ENCODE peak calls at places on chromosome 22, in seven cellular contexts. N is SK-N-SH, X is H1, R is GM12891, Y is K562, D is HepG2, J is GM12878. G is an unnamed sample.

GRCh38 chr22:36867695-36868094 is 6.9 kb downstream of the NCF4 start:
- DNase-seq in X (no peak), N (no peak), D (no peak), J (no peak), Y (no peak), R (no peak), G (no peak)

GRCh38 chr22:47795477-47796127 is 1033.2 kb downstream of the TBC1D22A start:
- DNase-seq in X (no peak), Y (no peak), J (no peak), R (no peak), D (no peak), N (no peak), G (no peak)

GRCh38 chr22:21936151-21936778 is 16.4 kb downstream of the PPM1F start:
- DNase-seq in J (no peak), X (no peak), D (no peak), Y (no peak), R (no peak), N (no peak), G (no peak)

GRCh38 chr22:45007247-45007945 is 2.4 kb downstream of the PHF21B start:
- DNase-seq in X (no peak), R (no peak), N (peak), D (no peak), Y (peak), J (no peak), G (no peak)

GRCh38 chr22:28094831-28095230 is 175.8 kb upstream of the PITPNB start:
- DNase-seq in N (no peak), Y (no peak), J (no peak), D (no peak), X (no peak), R (no peak), G (no peak)

GRCh38 chr22:23212061-23213030 is 32.0 kb downstream of the BCR start:
- DNase-seq in R (no peak), Y (peak), D (no peak), X (no peak), J (no peak), N (no peak), G (no peak)

GRCh38 chr22:31947296-31947695 is 3.0 kb downstream of the YWHAH start:
- DNase-seq in R (no peak), N (no peak), X (no peak), J (no peak), D (peak), Y (no peak), G (no peak)

GRCh38 chr22:36579441-36579840 is 50.5 kb upstream of the EIF3D start:
- DNase-seq in Y (no peak), J (no peak), R (no peak), D (no peak), X (no peak), N (no peak), G (no peak)

GRCh38 chr22:41028841-41029240 is 63.6 kb upstream of the EP300 start:
- DNase-seq in D (peak), Y (no peak), R (no peak), N (no peak), J (no peak), X (no peak), G (no peak)

GRCh38 chr22:17726561-17727243 is 47.6 kb downstream of the BID start:
- DNase-seq in D (no peak), X (no peak), N (no peak), J (no peak), R (no peak), Y (no peak), G (no peak)

GRCh38 chr22:27509132-27509920 is 292.2 kb downstream of the MN1 start:
- DNase-seq in D (no peak), Y (no peak), J (no peak), X (no peak), R (no peak), N (no peak), G (no peak)

GRCh38 chr22:31983911-31984661 is 39.8 kb downstream of the YWHAH start:
- DNase-seq in D (no peak), N (no peak), X (no peak), J (no peak), R (no peak), Y (no peak), G (no peak)

GRCh38 chr22:45533731-45534130 is 31.0 kb downstream of the FBLN1 start:
- DNase-seq in N (no peak), D (no peak), X (no peak), R (no peak), J (no peak), Y (no peak), G (no peak)

GRCh38 chr22:33272866-33273265 is 214.7 kb upstream of the SYN3 start:
- DNase-seq in D (no peak), R (no peak), Y (no peak), J (peak), N (no peak), X (no peak), G (no peak)

GRCh38 chr22:23787910-23788309 is 1.1 kb downstream of the SMARCB1 start:
- DNase-seq in Y (no peak), J (no peak), R (no peak), X (no peak), D (no peak), N (no peak), G (no peak)

GRCh38 chr22:30425327-30425615 is 297 bp upstream of the MTFP1 start:
- DNase-seq in N (no peak), X (no peak), J (no peak), D (no peak), R (no peak), Y (no peak), G (no peak)

GRCh38 chr22:22691055-22691454 is 46.6 kb downstream of the GGTLC2 start:
- DNase-seq in D (no peak), Y (no peak), X (no peak), R (no peak), N (no peak), J (no peak), G (no peak)

GRCh38 chr22:43831561-43832392 is 19.7 kb upstream of the EFCAB6 start:
- DNase-seq in R (no peak), N (no peak), Y (no peak), X (no peak), D (no peak), J (no peak), G (no peak)

GRCh38 chr22:41587347-41587723 is 2.3 kb downstream of the PMM1 start:
- DNase-seq in R (no peak), D (no peak), X (no peak), Y (no peak), N (no peak), J (no peak), G (no peak)

GRCh38 chr22:37604875-37605274 is 3.8 kb upstream of the GGA1 start:
- DNase-seq in N (no peak), D (no peak), R (no peak), X (no peak), Y (no peak), J (no peak), G (no peak)

GRCh38 chr22:42947211-42947990 is 67.5 kb downstream of the PACSIN2 start:
- DNase-seq in X (no peak), R (no peak), J (no peak), D (peak), Y (no peak), N (no peak), G (no peak)

GRCh38 chr22:47294222-47294532 is 531.7 kb downstream of the TBC1D22A start:
- DNase-seq in N (no peak), X (no peak), Y (no peak), J (no peak), R (no peak), D (no peak), G (no peak)

GRCh38 chr22:32979606-32980005 is 78.6 kb downstream of the SYN3 start:
- DNase-seq in Y (no peak), X (no peak), D (peak), N (no peak), R (no peak), J (no peak), G (no peak)

GRCh38 chr22:48227341-48228018 is 1465.0 kb downstream of the TBC1D22A start:
- DNase-seq in D (no peak), J (no peak), R (no peak), Y (no peak), X (no peak), N (no peak), G (no peak)

GRCh38 chr22:17772249-17772962 is 1.9 kb downstream of the BID start:
- DNase-seq in R (no peak), J (no peak), X (no peak), D (no peak), N (peak), Y (no peak), G (no peak)

GRCh38 chr22:22771696-22772377 is 115.8 kb upstream of the IGLL5 start:
- DNase-seq in R (no peak), Y (no peak), X (no peak), D (no peak), N (no peak), J (no peak), G (no peak)

GRCh38 chr22:31538815-31539214 is 42.5 kb downstream of the SFI1 start:
- DNase-seq in J (peak), X (no peak), N (no peak), Y (no peak), D (no peak), R (no peak), G (no peak)

GRCh38 chr22:32644252-32645100 is 157.0 kb upstream of the TIMP3 start:
- DNase-seq in N (no peak), D (peak), X (no peak), R (no peak), J (no peak), Y (no peak), G (no peak)

GRCh38 chr22:30918761-30919160 is 49.8 kb downstream of the MORC2 start:
- DNase-seq in Y (no peak), X (no peak), D (no peak), J (no peak), R (no peak), N (no peak), G (no peak)

GRCh38 chr22:46142548-46143490 is 7.5 kb upstream of the PPARA start:
- DNase-seq in D (no peak), J (no peak), X (no peak), R (no peak), N (no peak), Y (no peak), G (no peak)

GRCh38 chr22:35930933-35931332 is 97.7 kb downstream of the RBFOX2 start:
- DNase-seq in Y (peak), X (no peak), N (peak), D (peak), R (peak), J (peak), G (no peak)

GRCh38 chr22:26066534-26066933 is 102.7 kb upstream of the SEZ6L start:
- DNase-seq in X (peak), D (no peak), J (no peak), N (no peak), R (no peak), Y (no peak), G (no peak)
- TF ChIP-seq TAF1 in X (no peak), D (no peak), J (no peak), N (no peak), R (no peak), Y (no peak), G (no peak)

GRCh38 chr22:25511725-25512124 is 52.8 kb upstream of the GRK3 start:
- DNase-seq in N (no peak), J (no peak), R (no peak), X (no peak), D (no peak), Y (no peak), G (no peak)

GRCh38 chr22:25508161-25508560 is 56.3 kb upstream of the GRK3 start:
- DNase-seq in Y (no peak), N (no peak), D (no peak), R (no peak), X (peak), J (no peak), G (no peak)

GRCh38 chr22:25510926-25511325 is 53.5 kb upstream of the GRK3 start:
- DNase-seq in D (no peak), X (no peak), N (no peak), Y (no peak), J (no peak), R (no peak), G (no peak)

GRCh38 chr22:25508761-25509321 is 55.6 kb upstream of the GRK3 start:
- DNase-seq in J (no peak), R (no peak), N (no peak), Y (no peak), X (no peak), D (no peak), G (no peak)

GRCh38 chr22:25509391-25509791 is 55.1 kb upstream of the GRK3 start:
- DNase-seq in Y (no peak), R (no peak), D (no peak), J (no peak), X (no peak), N (no peak), G (no peak)
- TF ChIP-seq TAF1 in Y (no peak), R (no peak), D (no peak), J (no peak), X (no peak), N (no peak), G (no peak)

GRCh38 chr22:49349181-49349835 is 478.4 kb downstream of the BRD1 start:
- DNase-seq in N (no peak), D (no peak), J (no peak), X (no peak), R (no peak), Y (no peak), G (no peak)

GRCh38 chr22:49347376-49347775 is 480.3 kb downstream of the BRD1 start:
- DNase-seq in X (no peak), N (no peak), D (no peak), Y (no peak), R (no peak), J (no peak), G (no peak)

GRCh38 chr22:49344196-49344595 is 483.5 kb downstream of the BRD1 start:
- DNase-seq in D (no peak), R (no peak), Y (no peak), X (no peak), N (no peak), J (no peak), G (no peak)

GRCh38 chr22:49348631-49349030 is 479.0 kb downstream of the BRD1 start:
- DNase-seq in J (no peak), X (no peak), D (no peak), N (no peak), Y (no peak), R (no peak), G (no peak)

GRCh38 chr22:49345896-49346295 is 481.8 kb downstream of the BRD1 start:
- DNase-seq in R (no peak), J (no peak), N (no peak), D (no peak), X (no peak), Y (no peak), G (no peak)
- TF ChIP-seq TAF1 in R (no peak), J (no peak), N (no peak), D (no peak), X (no peak), Y (no peak), G (no peak)

DNA sequence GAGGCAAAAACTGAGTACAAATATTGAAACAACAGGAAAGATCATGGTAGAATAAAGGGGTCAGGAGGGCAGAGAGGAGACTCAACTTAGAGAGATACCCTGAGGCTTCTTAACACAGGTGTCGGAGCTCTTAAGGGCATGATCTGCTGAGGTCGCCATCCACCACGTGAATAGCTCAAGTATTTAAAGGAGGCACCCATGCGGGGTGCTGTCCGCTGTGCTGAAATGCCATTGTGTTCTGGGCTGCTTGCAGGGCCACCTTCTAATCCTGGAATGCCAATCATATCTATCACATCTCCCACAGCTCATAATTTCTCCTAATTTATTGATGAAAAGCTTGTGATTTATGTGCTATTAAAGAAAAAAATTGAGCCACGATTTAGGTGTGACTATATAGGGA is 90.2 kb downstream of the SEZ6L start:
- DNase-seq in N (no peak), D (peak), X (peak), R (no peak), J (no peak), Y (no peak), G (no peak)
- TF ChIP-seq TAF1 in N (no peak), D (no peak), X (no peak), R (no peak), J (no peak), Y (no peak), G (no peak)

GRCh38 chr22:38755911-38756532 is at the start of gene SUN2:
- DNase-seq in R (peak), N (peak), X (no peak), Y (peak), J (peak), D (peak), G (peak)

GRCh38 chr22:38753894-38754246 is 1.9 kb downstream of the SUN2 start:
- DNase-seq in Y (no peak), R (no peak), N (no peak), X (no peak), J (no peak), D (peak), G (no peak)

GRCh38 chr22:38755155-38755910 is 465 bp downstream of the SUN2 start:
- DNase-seq in J (no peak), N (peak), Y (peak), X (no peak), R (no peak), D (peak), G (peak)

GRCh38 chr22:38756631-38757463 is 1.0 kb upstream of the SUN2 start:
- DNase-seq in Y (no peak), J (no peak), N (no peak), X (no peak), D (no peak), R (no peak), G (no peak)

GRCh38 chr22:38754247-38755154 is 1.3 kb downstream of the SUN2 start:
- DNase-seq in Y (no peak), J (no peak), D (peak), X (no peak), N (no peak), R (no peak), G (no peak)
- TF ChIP-seq TAF1 in Y (no peak), J (no peak), D (no peak), X (no peak), N (no peak), R (no peak), G (no peak)

DNA sequence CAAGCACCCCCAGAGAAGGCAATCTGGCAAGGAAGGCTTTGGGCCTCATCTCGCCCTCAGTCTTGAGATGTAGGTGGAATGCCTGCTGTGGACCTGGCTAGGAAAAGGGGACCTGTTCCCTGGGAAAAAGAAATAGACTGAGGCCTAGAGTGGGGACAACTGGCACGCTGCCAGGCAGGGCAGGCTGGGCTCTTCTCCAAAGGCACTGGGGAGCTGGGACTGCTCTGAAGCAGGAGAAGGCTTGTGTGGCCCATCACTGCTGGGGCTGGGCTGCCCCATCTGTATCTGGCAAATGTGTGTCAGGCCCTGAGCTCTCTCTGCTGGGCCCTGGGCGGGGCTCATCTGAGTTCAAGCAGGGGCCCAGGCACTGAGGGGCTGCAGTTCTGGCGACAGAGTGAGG is 32.9 kb downstream of the ARVCF start:
- DNase-seq in R (no peak), D (no peak), Y (no peak), J (no peak), N (no peak), X (no peak), G (no peak)
- TF ChIP-seq TAF1 in R (no peak), D (no peak), Y (no peak), J (no peak), N (no peak), X (no peak), G (no peak)